ENCODE peak calls at places on chromosomes 4 and X, in five cellular contexts. N, T, A, S and B are unnamed samples.
A peak's percentile ranks its signal among the peaks of the same experiment; 100 is the strongest.

GRCh38 chrX:133985164-133986007 is at the start of gene GPC3:
- DNase-seq in N (peak; percentile 81), T (peak; percentile 62), A (peak; percentile 0), S (peak; percentile 29), B (peak; percentile 83)

GRCh38 chr4:108906866-108907367 is 144.1 kb upstream of the ETNPPL start:
- DNase-seq in T (no peak), N (no peak), S (no peak), A (no peak), B (no peak)

GRCh38 chrX:103311401-103311785 is 603 bp upstream of the BEX2 start:
- DNase-seq in A (no peak), T (no peak), S (no peak), N (no peak), B (no peak)

GRCh38 chrX:151902813-151903591 is 9.7 kb upstream of the MAGEA4 start:
- DNase-seq in T (peak; percentile 61), N (peak; percentile 1), A (peak; percentile 66), S (no peak), B (no peak)

GRCh38 chr4:176209535-176209934 is 14.2 kb upstream of the SPATA4 start:
- DNase-seq in N (no peak), A (no peak), T (no peak), S (no peak), B (no peak)

GRCh38 chr4:142480244-142480643 is 365.9 kb downstream of the INPP4B start:
- DNase-seq in N (no peak), S (no peak), T (peak; percentile 11), A (peak; percentile 37), B (no peak)

GRCh38 chr4:127400736-127401346 is 231.9 kb upstream of the INTU start:
- DNase-seq in S (peak; percentile 19), N (peak; percentile 86), T (peak; percentile 85), A (peak; percentile 83), B (peak; percentile 73)

GRCh38 chr4:169314906-169315305 is 44.1 kb upstream of the SH3RF1 start:
- DNase-seq in N (no peak), T (peak; percentile 47), S (no peak), A (peak; percentile 70), B (no peak)

GRCh38 chr4:106627071-106627470 is 258.5 kb upstream of the GIMD1 start:
- DNase-seq in T (no peak), N (no peak), S (no peak), A (no peak), B (no peak)

GRCh38 chrX:20729421-20729820 is 462.7 kb upstream of the RPS6KA3 start:
- DNase-seq in A (no peak), N (no peak), S (no peak), T (no peak), B (no peak)

GRCh38 chrX:18278448-18278847 is 57.8 kb upstream of the BEND2 start:
- DNase-seq in S (no peak), T (no peak), A (no peak), N (no peak), B (no peak)

GRCh38 chr4:54813674-54814073 is 155.9 kb downstream of the KIT start:
- DNase-seq in T (no peak), S (no peak), N (no peak), A (no peak), B (no peak)

GRCh38 chrX:14050704-14051103 is 21.0 kb upstream of the GEMIN8 start:
- DNase-seq in N (no peak), A (peak; percentile 10), S (no peak), T (peak; percentile 27), B (no peak)

GRCh38 chr4:113762061-113762850 is 718 bp upstream of the CAMK2D start:
- DNase-seq in T (peak; percentile 100), N (peak; percentile 100), S (peak; percentile 97), A (peak; percentile 100), B (peak; percentile 98)
- H2BK15ac ChIP-seq in T (peak overlapping the region; percentile 90), N (no peak overlapping the region), S (peak overlapping the region; percentile 36), A (peak overlapping the region; percentile 43), B (no peak overlapping the region)

GRCh38 chr4:113952452-113953029 is 26.9 kb downstream of the ARSJ start:
- DNase-seq in T (peak; percentile 79), N (peak; percentile 84), S (peak; percentile 5), A (peak; percentile 62), B (peak; percentile 52)
- H2BK15ac ChIP-seq in T (no peak overlapping the region), N (no peak overlapping the region), S (no peak overlapping the region), A (peak overlapping the region; percentile 69), B (no peak overlapping the region)

GRCh38 chrX:72111011-72111708 is 20.6 kb downstream of the RTL5 start:
- DNase-seq in A (no peak), T (no peak), S (no peak), N (no peak), B (no peak)

GRCh38 chrX:72107841-72108590 is 23.7 kb downstream of the RTL5 start:
- DNase-seq in A (no peak), T (no peak), N (no peak), S (no peak), B (peak; percentile 12)

GRCh38 chrX:72108666-72109065 is 23.0 kb downstream of the RTL5 start:
- DNase-seq in N (no peak), S (no peak), A (no peak), T (no peak), B (no peak)

GRCh38 chrX:72107320-72107719 is 24.4 kb downstream of the RTL5 start:
- DNase-seq in N (peak; percentile 78), S (no peak), T (peak; percentile 56), A (peak; percentile 41), B (peak; percentile 20)

DNA sequence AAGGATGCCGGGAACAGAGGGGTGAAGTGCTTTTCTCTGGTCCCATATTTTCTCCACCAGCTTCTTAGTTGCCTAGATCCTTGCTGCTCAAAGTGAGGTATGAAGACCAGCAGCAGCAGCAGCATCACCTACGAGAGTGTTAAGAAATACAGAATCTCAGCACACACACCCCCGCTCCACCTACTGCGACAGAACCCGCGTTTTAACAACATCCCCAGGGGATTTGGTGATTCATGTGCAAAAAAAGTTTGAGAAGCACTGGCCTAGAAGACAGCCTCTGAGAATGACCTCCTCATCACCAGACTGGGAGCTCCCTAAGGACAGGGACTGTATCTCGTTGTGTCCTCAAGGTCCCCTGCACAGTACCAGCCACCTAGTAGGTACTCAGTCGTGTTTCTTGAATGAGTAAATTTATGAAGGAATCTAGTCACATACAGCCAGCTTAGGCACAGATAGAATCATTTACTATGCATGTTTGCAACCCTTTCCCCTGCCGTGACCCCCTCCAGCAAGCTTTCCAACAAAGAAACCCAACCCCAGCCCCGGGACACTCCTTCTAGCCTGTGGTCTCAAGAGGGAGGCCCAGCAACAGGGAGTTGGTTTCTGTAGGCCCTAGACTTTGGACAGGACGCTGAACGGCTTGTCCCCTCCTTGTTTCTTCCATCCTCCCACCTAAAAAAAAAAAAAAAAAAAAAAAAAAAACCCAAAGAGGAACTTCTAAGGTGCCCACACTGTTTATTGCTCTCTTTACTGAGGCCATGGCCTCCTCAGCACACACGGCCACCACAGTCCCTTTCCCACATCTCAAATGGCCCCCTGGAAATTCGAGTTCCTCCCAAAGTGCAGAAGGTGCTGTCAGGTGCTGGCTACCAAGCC is 21.4 kb downstream of the RTL5 start:
- DNase-seq in T (no peak), S (no peak), A (no peak), N (no peak), B (no peak)
- H2BK15ac ChIP-seq in T (no peak overlapping the region), S (no peak overlapping the region), A (no peak overlapping the region), N (no peak overlapping the region), B (no peak overlapping the region)

DNA sequence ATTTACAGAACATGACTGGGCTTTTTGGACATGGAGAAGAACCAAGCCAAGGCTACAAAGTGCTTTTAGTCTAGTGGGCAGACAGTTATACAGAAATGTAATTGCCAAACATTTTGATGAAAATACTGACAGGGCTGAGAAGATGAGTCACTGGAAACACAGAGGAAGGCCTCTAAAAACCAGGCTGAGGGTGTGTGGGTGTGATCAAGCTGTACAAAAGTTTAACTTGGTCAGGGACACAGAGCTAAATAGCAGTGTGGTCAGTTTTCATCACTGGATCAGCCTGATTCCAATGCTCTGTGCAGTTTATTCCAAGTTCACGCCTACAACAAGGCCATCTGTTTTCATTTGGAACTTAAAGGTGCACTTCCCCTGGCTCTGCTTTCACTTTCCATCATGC is 10.6 kb downstream of the CENPVL3 start:
- DNase-seq in N (no peak), A (peak; percentile 1), T (peak; percentile 41), S (no peak), B (no peak)
- H2BK15ac ChIP-seq in N (no peak overlapping the region), A (no peak overlapping the region), T (no peak overlapping the region), S (no peak overlapping the region), B (no peak overlapping the region)

DNA sequence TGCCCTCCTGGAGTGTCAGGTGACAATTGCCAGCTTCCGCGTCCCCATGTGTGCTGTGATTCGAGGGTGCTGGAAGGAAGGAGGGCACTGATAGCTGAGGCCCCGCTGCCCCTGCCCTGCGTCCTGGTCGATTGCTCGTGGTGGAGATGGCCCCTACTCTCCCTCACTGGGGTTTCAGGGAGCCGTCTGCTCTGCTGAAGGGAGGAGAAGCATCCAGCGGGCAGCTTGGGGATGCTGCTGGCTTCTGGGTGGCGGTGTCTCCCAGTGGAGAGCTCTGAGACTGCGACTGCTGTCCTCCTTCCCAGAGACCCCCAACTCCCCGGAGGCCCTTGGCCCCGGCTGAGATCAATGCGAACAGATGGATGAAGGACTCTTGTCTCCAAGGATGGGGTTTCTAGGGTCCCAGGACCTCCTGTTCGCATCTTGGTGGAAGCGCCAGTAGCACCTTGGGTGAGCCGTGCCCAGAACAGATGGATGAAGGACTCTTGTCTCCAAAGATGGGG is 98.6 kb downstream of the PSAPL1 start:
- DNase-seq in A (no peak), T (no peak), S (no peak), N (no peak), B (no peak)
- H2BK15ac ChIP-seq in A (no peak overlapping the region), T (no peak overlapping the region), S (no peak overlapping the region), N (no peak overlapping the region), B (no peak overlapping the region)

GRCh38 chr4:76902233-76902890 is 4.4 kb upstream of the SOWAHB start:
- DNase-seq in S (no peak), N (no peak), A (no peak), T (no peak), B (no peak)

GRCh38 chr4:76904646-76905190 is 6.8 kb upstream of the SOWAHB start:
- DNase-seq in T (no peak), S (no peak), N (peak; percentile 34), A (no peak), B (peak; percentile 43)

GRCh38 chr4:76909711-76910110 is 11.8 kb upstream of the SOWAHB start:
- DNase-seq in S (no peak), A (no peak), N (no peak), T (no peak), B (no peak)

DNA sequence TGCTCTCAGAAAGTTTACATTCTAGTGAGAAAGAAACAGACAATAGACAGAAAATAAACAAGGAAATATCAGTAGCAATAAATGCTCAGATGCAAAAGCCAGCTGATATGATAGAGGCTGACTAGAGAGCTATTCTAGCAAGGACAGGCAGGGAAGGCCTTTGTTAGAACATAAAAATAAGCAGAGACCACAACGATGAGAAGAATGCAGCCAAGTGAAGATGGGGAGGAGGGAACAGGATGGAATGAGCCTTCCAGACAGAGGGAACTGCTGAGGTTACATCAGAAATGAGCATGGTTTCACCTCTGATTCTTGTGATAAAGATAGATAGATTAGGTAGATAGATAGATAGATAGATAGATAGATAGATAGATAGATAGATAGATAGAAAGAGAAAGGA is 7.6 kb upstream of the SOWAHB start:
- DNase-seq in N (no peak), A (peak; percentile 72), T (peak; percentile 70), S (no peak), B (no peak)
- H2BK15ac ChIP-seq in N (no peak overlapping the region), A (peak overlapping the region; percentile 43), T (no peak overlapping the region), S (no peak overlapping the region), B (no peak overlapping the region)